ENCODE peak calls at places on chromosomes 5 and 9, in nine cellular contexts. J is OCI-LY7, G is astrocyte, S is heart left ventricle, A is PC-3, R is uterus, X is thoracic aorta, W is retinal pigment epithelial cell, O is transverse colon. P is an unnamed sample.

GRCh38 chr9:89843591-89843990 is 238.8 kb downstream of the GADD45G start:
- DNase-seq in G (no peak), W (no peak), O (no peak), J (no peak), R (no peak), S (no peak), A (no peak), X (no peak), P (no peak)

GRCh38 chr9:16726023-16726422 is 144.4 kb downstream of the BNC2 start:
- DNase-seq in W (no peak), G (peak; percentile 50), R (no peak), X (no peak), J (no peak), A (peak; percentile 40), O (no peak), S (no peak), P (no peak)

GRCh38 chr5:69033690-69034089 is 60.1 kb upstream of the SLC30A5 start:
- DNase-seq in X (no peak), A (peak; percentile 37), O (no peak), G (no peak), R (no peak), S (no peak), J (no peak), W (no peak), P (no peak)

GRCh38 chr5:132072508-132072907 is 1.1 kb upstream of the CSF2 start:
- DNase-seq in O (no peak), R (no peak), A (no peak), X (no peak), G (no peak), J (no peak), W (no peak), S (no peak), P (no peak)

GRCh38 chr9:134972140-134972539 is 54.4 kb upstream of the FCN1 start:
- DNase-seq in G (no peak), R (no peak), W (no peak), X (no peak), A (no peak), J (no peak), S (no peak), O (no peak), P (no peak)

GRCh38 chr9:133677126-133678010 is 41.2 kb downstream of the DBH start:
- DNase-seq in O (no peak), S (peak; percentile 11), W (no peak), J (no peak), G (no peak), A (no peak), R (no peak), X (no peak), P (no peak)

GRCh38 chr5:112772095-112772494 is 34.4 kb downstream of the APC start:
- DNase-seq in G (peak; percentile 12), A (no peak), J (no peak), S (no peak), R (no peak), X (no peak), W (no peak), O (no peak), P (no peak)

GRCh38 chr5:14790220-14790619 is 81.4 kb downstream of the ANKH start:
- DNase-seq in A (no peak), S (no peak), J (no peak), G (peak; percentile 57), W (no peak), O (no peak), X (no peak), R (no peak), P (no peak)

GRCh38 chr5:150779397-150780179 is 1.0 kb downstream of the SMIM3 start:
- DNase-seq in J (no peak), G (peak; percentile 61), S (no peak), W (no peak), O (peak; percentile 21), X (no peak), R (no peak), A (no peak), P (no peak)

GRCh38 chr9:22105005-22105722 is 96.1 kb upstream of the CDKN2B start:
- DNase-seq in J (peak; percentile 20), O (no peak), A (no peak), G (no peak), S (no peak), R (no peak), W (no peak), X (no peak), P (no peak)

GRCh38 chr9:73743826-73744225 is 592.2 kb downstream of the ANXA1 start:
- DNase-seq in X (no peak), S (no peak), O (no peak), R (no peak), A (no peak), G (peak; percentile 11), W (no peak), J (no peak), P (no peak)

GRCh38 chr9:26357803-26358339 is 534.7 kb downstream of the CAAP1 start:
- DNase-seq in G (no peak), J (no peak), W (no peak), A (no peak), S (no peak), X (no peak), R (no peak), O (no peak), P (no peak)

GRCh38 chr9:85858351-85858750 is 82.6 kb upstream of the NAA35 start:
- DNase-seq in W (no peak), R (no peak), A (no peak), J (no peak), X (no peak), O (no peak), S (no peak), G (no peak), P (no peak)

GRCh38 chr5:157533011-157533481 is 42.5 kb downstream of the ADAM19 start:
- DNase-seq in A (no peak), S (no peak), W (no peak), G (no peak), O (no peak), X (no peak), R (no peak), J (no peak), P (no peak)

GRCh38 chr9:37967681-37968080 is 63.8 kb upstream of the SLC25A51 start:
- DNase-seq in J (no peak), O (no peak), S (no peak), R (no peak), A (no peak), X (no peak), G (no peak), W (no peak), P (no peak)

GRCh38 chr5:157485811-157486739 is 26.1 kb downstream of the NIPAL4 start:
- DNase-seq in R (no peak), G (no peak), W (no peak), S (no peak), O (peak; percentile 58), X (no peak), A (no peak), J (peak; percentile 87), P (no peak)

DNA sequence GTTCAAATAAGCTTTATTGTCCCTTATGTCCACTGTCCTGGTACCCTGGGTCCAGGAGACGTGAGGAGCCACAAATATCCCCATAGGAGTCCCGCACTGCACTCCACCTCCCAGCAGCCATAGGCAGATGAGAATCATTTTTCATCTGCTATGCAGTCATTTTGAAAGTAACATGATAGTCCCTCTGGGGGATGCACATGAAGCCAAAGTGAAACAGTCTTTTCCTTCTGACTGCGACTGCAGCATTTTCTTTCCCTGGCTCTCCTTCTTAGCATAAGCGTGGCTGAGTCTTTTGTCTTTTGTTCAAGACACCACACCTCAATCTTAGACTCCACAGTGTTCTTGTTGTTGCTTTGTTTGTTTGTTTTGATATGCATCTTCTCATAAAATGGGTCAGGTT is 238.1 kb upstream of the DAPK1 start:
- DNase-seq in X (no peak), S (no peak), W (no peak), J (no peak), G (no peak), O (no peak), R (no peak), A (no peak), P (no peak)
- H3K4me3 ChIP-seq in X (no peak overlapping the region), S (no peak overlapping the region), W (no peak overlapping the region), J (no peak overlapping the region), G (no peak overlapping the region), O (no peak overlapping the region), R (no peak overlapping the region), A (no peak overlapping the region), P (no peak overlapping the region)

DNA sequence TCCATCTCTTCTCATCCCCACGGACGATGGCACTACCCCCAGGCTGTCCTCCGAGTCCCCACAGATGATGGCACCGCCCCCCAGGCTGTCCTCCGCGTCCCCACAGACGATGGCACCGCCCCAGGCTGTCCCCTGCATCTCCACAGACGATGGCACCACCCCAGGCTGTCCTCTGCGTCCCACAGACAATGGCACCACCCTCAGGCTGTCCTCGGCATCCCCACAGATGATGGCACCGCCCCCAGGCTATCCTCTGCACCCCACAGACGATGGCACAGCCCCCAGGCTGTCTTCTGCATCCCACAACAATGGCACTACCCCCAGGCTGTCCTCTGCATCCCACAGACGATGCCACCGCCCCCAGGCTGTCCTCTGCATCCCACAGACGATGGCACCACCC is 57.4 kb upstream of the PTCH1 start:
- DNase-seq in W (no peak), A (no peak), J (peak; percentile 45), R (no peak), O (no peak), G (no peak), S (no peak), X (no peak), P (no peak)
- TF ChIP-seq CTCF in W (no peak), A (no peak), J (peak; percentile 62), R (no peak), O (no peak), G (no peak), S (no peak), X (no peak), P (no peak)

DNA sequence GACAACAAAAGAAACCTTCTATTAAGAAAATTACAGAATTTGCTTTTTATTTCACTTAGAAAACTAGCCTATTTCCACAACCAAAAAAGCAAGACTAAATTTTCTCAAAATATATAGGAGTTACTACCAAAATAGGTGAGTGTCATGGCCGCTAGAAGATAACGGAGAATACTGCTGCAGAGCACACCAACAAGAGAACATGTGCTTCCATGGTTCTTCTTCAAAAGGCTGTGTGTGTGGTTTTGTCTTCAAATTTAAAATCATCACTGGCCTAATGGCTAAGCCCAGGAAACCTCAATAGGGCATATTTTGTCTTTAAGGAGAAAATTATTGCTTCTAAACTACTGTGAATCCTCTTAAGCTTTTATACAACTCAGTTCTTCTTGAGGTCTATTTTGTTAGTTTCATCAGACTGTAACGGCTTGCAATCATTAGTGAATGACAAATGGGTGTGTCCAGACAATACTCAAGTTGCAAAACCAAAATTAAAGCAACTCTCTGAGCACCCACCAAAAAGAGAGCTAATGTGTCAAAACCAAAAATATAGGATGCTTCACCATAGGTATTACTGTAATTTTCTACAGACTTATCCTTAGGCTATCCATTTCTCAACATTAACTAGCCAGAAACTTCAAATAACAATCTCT is 3.3 kb downstream of the SETX start:
- DNase-seq in W (no peak), O (no peak), A (no peak), J (peak; percentile 24), S (no peak), G (no peak), R (no peak), X (no peak), P (no peak)
- H3K4me3 ChIP-seq in W (no peak overlapping the region), O (no peak overlapping the region), A (no peak overlapping the region), J (peak overlapping the region; percentile 97), S (no peak overlapping the region), G (no peak overlapping the region), R (no peak overlapping the region), X (peak overlapping the region; percentile 51), P (no peak overlapping the region)

DNA sequence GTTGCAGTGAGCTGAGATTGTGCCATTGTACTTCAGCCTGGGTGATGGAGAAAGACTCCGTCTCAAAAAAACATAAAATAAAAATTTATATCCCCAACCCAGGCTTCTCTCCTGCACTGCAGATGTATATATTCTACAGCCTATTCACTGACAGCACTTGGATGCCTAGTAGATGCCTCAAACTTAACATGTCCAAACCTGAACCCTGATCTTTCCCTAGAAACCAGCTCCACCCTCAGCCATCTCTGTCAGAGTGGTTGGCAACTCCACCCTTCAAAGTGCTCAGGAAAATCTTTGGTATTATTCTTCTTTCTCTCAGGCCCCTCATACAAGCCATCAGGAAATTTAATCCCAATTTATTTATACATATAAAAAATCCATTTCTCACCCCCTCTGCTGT is 36.9 kb upstream of the TXN start:
- DNase-seq in A (no peak), R (no peak), S (no peak), J (no peak), X (no peak), W (no peak), G (no peak), O (no peak), P (no peak)
- TF ChIP-seq CTCF in A (no peak), R (no peak), S (no peak), J (no peak), X (no peak), W (no peak), G (no peak), O (no peak), P (no peak)

P was measured in AG04450.